ENCODE peak calls at places on chromosome 1, in four cellular contexts. One of them, this sample, is unnamed.

GRCh38 chr1:205748398-205749093 is 1.4 kb downstream of the NUCKS1 start:
- DNase-seq in astrocyte of the cerebellum: peak; percentile 37
- DNase-seq in heart left ventricle: no peak
- DNase-seq in sciatic nerve: no peak
- DNase-seq in this sample: no peak

GRCh38 chr1:182783068-182783467 is 6.5 kb upstream of the NPL start:
- DNase-seq in astrocyte of the cerebellum: no peak
- DNase-seq in sciatic nerve: no peak
- DNase-seq in heart left ventricle: no peak
- DNase-seq in this sample: no peak

GRCh38 chr1:51281807-51282206 is 45.7 kb downstream of the RNF11 start:
- DNase-seq in sciatic nerve: no peak
- DNase-seq in heart left ventricle: no peak
- DNase-seq in astrocyte of the cerebellum: no peak
- DNase-seq in this sample: no peak

GRCh38 chr1:8955367-8955766 is 9.7 kb downstream of the CA6 start:
- DNase-seq in astrocyte of the cerebellum: no peak
- DNase-seq in heart left ventricle: no peak
- DNase-seq in sciatic nerve: no peak
- DNase-seq in this sample: no peak

GRCh38 chr1:181989521-181989920 is 72.0 kb downstream of the ZNF648 start:
- DNase-seq in sciatic nerve: no peak
- DNase-seq in heart left ventricle: no peak
- DNase-seq in astrocyte of the cerebellum: no peak
- DNase-seq in this sample: no peak

GRCh38 chr1:44464361-44464760 is 59.3 kb downstream of the RNF220 start:
- DNase-seq in heart left ventricle: no peak
- DNase-seq in astrocyte of the cerebellum: no peak
- DNase-seq in sciatic nerve: no peak
- DNase-seq in this sample: no peak

GRCh38 chr1:213541641-213542040 is 446.1 kb upstream of the PROX1 start:
- DNase-seq in sciatic nerve: no peak
- DNase-seq in heart left ventricle: no peak
- DNase-seq in astrocyte of the cerebellum: no peak
- DNase-seq in this sample: no peak

GRCh38 chr1:29645586-29645985 is 409.3 kb downstream of the PTPRU start:
- DNase-seq in astrocyte of the cerebellum: no peak
- DNase-seq in heart left ventricle: no peak
- DNase-seq in sciatic nerve: peak; percentile 39
- DNase-seq in this sample: no peak

GRCh38 chr1:30822006-30822405 is 64.4 kb upstream of the LAPTM5 start:
- DNase-seq in sciatic nerve: no peak
- DNase-seq in astrocyte of the cerebellum: no peak
- DNase-seq in heart left ventricle: no peak
- DNase-seq in this sample: no peak

GRCh38 chr1:69573911-69574310 is 6.2 kb downstream of the LRRC7 start:
- DNase-seq in sciatic nerve: no peak
- DNase-seq in heart left ventricle: no peak
- DNase-seq in astrocyte of the cerebellum: no peak
- DNase-seq in this sample: no peak

GRCh38 chr1:37588939-37589338 is 6.8 kb downstream of the GNL2 start:
- DNase-seq in sciatic nerve: no peak
- DNase-seq in astrocyte of the cerebellum: no peak
- DNase-seq in heart left ventricle: no peak
- DNase-seq in this sample: no peak

GRCh38 chr1:16218014-16218673 is 5.7 kb upstream of the ARHGEF19 start:
- DNase-seq in astrocyte of the cerebellum: no peak
- DNase-seq in heart left ventricle: no peak
- DNase-seq in sciatic nerve: no peak
- DNase-seq in this sample: no peak

GRCh38 chr1:63034256-63034655 is 250.3 kb downstream of the ATG4C start:
- DNase-seq in sciatic nerve: no peak
- DNase-seq in astrocyte of the cerebellum: no peak
- DNase-seq in heart left ventricle: no peak
- DNase-seq in this sample: no peak

GRCh38 chr1:42684139-42684538 is 1.9 kb downstream of the YBX1 start:
- DNase-seq in astrocyte of the cerebellum: no peak
- DNase-seq in heart left ventricle: no peak
- DNase-seq in sciatic nerve: no peak
- DNase-seq in this sample: no peak

GRCh38 chr1:58441699-58442098 is 104.8 kb downstream of the OMA1 start:
- DNase-seq in sciatic nerve: no peak
- DNase-seq in heart left ventricle: no peak
- DNase-seq in astrocyte of the cerebellum: no peak
- DNase-seq in this sample: no peak